ENCODE peak calls at places on chromosome 17, in eight cellular contexts. D, T, G, N, E, L, R and P are unnamed samples.

GRCh38 chr17:69090365-69090764 is 29.6 kb upstream of the ABCA9 start:
- DNase-seq in D (no peak), T (no peak), G (no peak), N (no peak), E (no peak), L (no peak), R (no peak), P (no peak)

GRCh38 chr17:29112780-29113295 is 67.4 kb downstream of the MYO18A start:
- DNase-seq in D (no peak), T (peak; percentile 61), G (no peak), N (peak; percentile 28), E (no peak), L (peak; percentile 53), R (no peak), P (no peak)

GRCh38 chr17:6749519-6749918 is 6.3 kb upstream of the XAF1 start:
- DNase-seq in D (no peak), T (no peak), G (no peak), N (no peak), E (no peak), L (no peak), R (no peak), P (no peak)

GRCh38 chr17:7703584-7704574 is 1.1 kb upstream of the EFNB3 start:
- DNase-seq in D (peak; percentile 94), T (no peak), G (peak; percentile 30), N (peak; percentile 29), E (peak; percentile 47), L (peak; percentile 37), R (peak; percentile 96), P (no peak)

GRCh38 chr17:49748791-49749190 is 15.1 kb downstream of the FAM117A start:
- DNase-seq in D (no peak), T (no peak), G (no peak), N (no peak), E (no peak), L (no peak), R (no peak), P (no peak)

GRCh38 chr17:76868669-76869208 is 535 bp downstream of the MGAT5B start:
- DNase-seq in D (no peak), T (no peak), G (no peak), N (no peak), E (no peak), L (no peak), R (peak; percentile 77), P (no peak)

GRCh38 chr17:20206068-20206467 is 196.9 kb downstream of the SPECC1 start:
- DNase-seq in D (no peak), T (no peak), G (peak; percentile 62), N (no peak), E (no peak), L (no peak), R (peak; percentile 41), P (no peak)

GRCh38 chr17:39225974-39226683 is 384 bp upstream of the STAC2 start:
- DNase-seq in D (peak; percentile 89), T (peak; percentile 84), G (no peak), N (peak; percentile 38), E (no peak), L (peak; percentile 32), R (peak; percentile 100), P (peak; percentile 88)

GRCh38 chr17:29042679-29043538 is at the start of gene PIPOX:
- DNase-seq in D (peak; percentile 85), T (peak; percentile 20), G (peak; percentile 37), N (no peak), E (no peak), L (peak; percentile 22), R (peak; percentile 94), P (peak; percentile 97)

GRCh38 chr17:12627776-12628491 is 37.8 kb upstream of the MYOCD start:
- DNase-seq in D (no peak), T (no peak), G (no peak), N (no peak), E (no peak), L (no peak), R (no peak), P (no peak)

GRCh38 chr17:72152392-72152727 is 31.5 kb downstream of the SOX9 start:
- DNase-seq in D (no peak), T (no peak), G (no peak), N (no peak), E (no peak), L (no peak), R (no peak), P (no peak)

GRCh38 chr17:73952498-73953205 is 250.8 kb upstream of the RPL38 start:
- DNase-seq in D (peak; percentile 75), T (peak; percentile 23), G (peak; percentile 39), N (peak; percentile 36), E (peak; percentile 56), L (peak; percentile 46), R (peak; percentile 90), P (no peak)

GRCh38 chr17:18099516-18099915 is 9.0 kb upstream of the MYO15A start:
- DNase-seq in D (no peak), T (no peak), G (no peak), N (no peak), E (no peak), L (no peak), R (no peak), P (no peak)

GRCh38 chr17:7559307-7560171 is 989 bp downstream of the TNFSF13 start:
- DNase-seq in D (no peak), T (no peak), G (peak; percentile 86), N (peak; percentile 79), E (peak; percentile 58), L (peak; percentile 74), R (peak; percentile 63), P (no peak)

GRCh38 chr17:56979091-56979480 is 1.2 kb downstream of the SCPEP1 start:
- DNase-seq in D (no peak), T (no peak), G (no peak), N (no peak), E (no peak), L (no peak), R (peak; percentile 55), P (no peak)

GRCh38 chr17:76191891-76192290 is 48.4 kb downstream of the RNF157 start:
- DNase-seq in D (no peak), T (no peak), G (no peak), N (no peak), E (no peak), L (no peak), R (no peak), P (no peak)

GRCh38 chr17:30130121-30130520 is 13.5 kb downstream of the NSRP1 start:
- DNase-seq in D (no peak), T (no peak), G (no peak), N (no peak), E (no peak), L (no peak), R (no peak), P (no peak)

GRCh38 chr17:78174332-78174869 is 6.0 kb downstream of the SYNGR2 start:
- DNase-seq in D (no peak), T (peak; percentile 87), G (peak; percentile 98), N (peak; percentile 96), E (peak; percentile 92), L (peak; percentile 97), R (no peak), P (no peak)

GRCh38 chr17:76709077-76709950 is 1.5 kb downstream of the MXRA7 start:
- DNase-seq in D (peak; percentile 82), T (peak; percentile 91), G (peak; percentile 55), N (peak; percentile 50), E (no peak), L (peak; percentile 71), R (peak; percentile 92), P (no peak)

GRCh38 chr17:36008998-36009665 is 7.8 kb upstream of the CCL15 start:
- DNase-seq in D (no peak), T (no peak), G (no peak), N (no peak), E (no peak), L (no peak), R (peak; percentile 77), P (peak; percentile 7)

GRCh38 chr17:15915996-15916395 is 28.9 kb upstream of the ADORA2B start:
- DNase-seq in D (no peak), T (no peak), G (no peak), N (no peak), E (peak; percentile 23), L (no peak), R (no peak), P (no peak)

GRCh38 chr17:62919388-62919787 is 46.6 kb upstream of the TANC2 start:
- DNase-seq in D (peak; percentile 28), T (no peak), G (no peak), N (no peak), E (no peak), L (peak; percentile 22), R (no peak), P (no peak)

GRCh38 chr17:39700148-39700987 is 504 bp downstream of the ERBB2 start:
- DNase-seq in D (peak; percentile 71), T (no peak), G (no peak), N (no peak), E (peak; percentile 69), L (no peak), R (peak; percentile 78), P (no peak)

GRCh38 chr17:8312251-8312650 is 2.2 kb downstream of the ARHGEF15 start:
- DNase-seq in D (no peak), T (no peak), G (no peak), N (no peak), E (no peak), L (no peak), R (peak; percentile 49), P (no peak)

GRCh38 chr17:21209511-21210175 is 4.3 kb downstream of the TMEM11 start:
- DNase-seq in D (no peak), T (peak; percentile 48), G (peak; percentile 84), N (peak; percentile 80), E (peak; percentile 77), L (peak; percentile 66), R (no peak), P (no peak)

GRCh38 chr17:2929881-2930533 is 133.4 kb downstream of the OR1D5 start:
- DNase-seq in D (peak; percentile 57), T (peak; percentile 40), G (peak; percentile 31), N (peak; percentile 71), E (peak; percentile 71), L (peak; percentile 65), R (peak; percentile 96), P (peak; percentile 55)
- H3K27ac ChIP-seq in D (no peak overlapping the region), T (no peak overlapping the region), G (no peak overlapping the region), N (peak overlapping the region; percentile 25), E (no peak overlapping the region), L (peak overlapping the region; percentile 47), R (no peak overlapping the region), P (no peak overlapping the region)

GRCh38 chr17:79618383-79619067 is 7.7 kb upstream of the RBFOX3 start:
- DNase-seq in D (no peak), T (no peak), G (peak; percentile 15), N (no peak), E (peak; percentile 25), L (no peak), R (peak; percentile 44), P (no peak)
- H3K4me1 ChIP-seq in D (no peaks in the 10 kb centered on the region), T (no peaks in the 10 kb centered on the region), G (no peaks in the 10 kb centered on the region), N (no peaks in the 10 kb centered on the region), E (no peaks in the 10 kb centered on the region), L (no peaks in the 10 kb centered on the region), R (no peaks in the 10 kb centered on the region), P (no peaks in the 10 kb centered on the region)

GRCh38 chr17:82950525-82951102 is 110.8 kb upstream of the ZNF750 start:
- DNase-seq in D (no peak), T (no peak), G (peak; percentile 6), N (no peak), E (peak; percentile 6), L (peak; percentile 3), R (no peak), P (no peak)
- H3K9me3 ChIP-seq in D (no peaks in the 10 kb centered on the region), T (peaks cover 20% of the 10 kb centered on the region), G (peaks cover 5% of the 10 kb centered on the region), N (peaks cover 14% of the 10 kb centered on the region), E (no peaks in the 10 kb centered on the region), L (no peaks in the 10 kb centered on the region), R (peaks cover 90% of the 10 kb centered on the region), P (peaks cover 18% of the 10 kb centered on the region)

GRCh38 chr17:32266389-32267269 is 997 bp downstream of the RHBDL3 start:
- DNase-seq in D (peak; percentile 69), T (no peak), G (no peak), N (no peak), E (no peak), L (peak; percentile 24), R (peak; percentile 91), P (no peak)
- H3K27ac ChIP-seq in D (no peak overlapping the region), T (no peak overlapping the region), G (no peak overlapping the region), N (peak overlapping the region; percentile 78), E (no peak overlapping the region), L (no peak overlapping the region), R (no peak overlapping the region), P (no peak overlapping the region)

GRCh38 chr17:48571024-48571818 is 6.9 kb downstream of the HOXB4 start:
- DNase-seq in D (no peak), T (no peak), G (no peak), N (no peak), E (no peak), L (no peak), R (peak; percentile 81), P (no peak)
- H3K4me1 ChIP-seq in D (peaks cover 34% of the 10 kb centered on the region), T (no peaks in the 10 kb centered on the region), G (peaks cover 15% of the 10 kb centered on the region), N (peaks cover 25% of the 10 kb centered on the region), E (peaks cover 9% of the 10 kb centered on the region), L (peaks cover 11% of the 10 kb centered on the region), R (peaks cover 13% of the 10 kb centered on the region), P (peaks cover 4% of the 10 kb centered on the region)